ENCODE peak calls at places on chromosomes 7 and 10, in seven cellular contexts. B is progenitor cell of endocrine pancreas, I is SK-N-SH, J is NB4, Z is cardiac muscle cell, W is adrenal gland, R is fibroblast of the aortic adventitia. C is an unnamed sample.

GRCh38 chr7:68461430-68461829 is 1136.8 kb upstream of the AUTS2 start:
- DNase-seq in B (no peak), I (no peak), J (no peak), Z (peak), W (no peak), R (peak), C (no peak)

GRCh38 chr7:6271694-6272371 is 591 bp downstream of the CYTH3 start:
- DNase-seq in B (peak), I (no peak), J (peak), Z (no peak), W (peak), R (no peak), C (peak)

GRCh38 chr7:26368542-26368941 is 76.9 kb downstream of the SNX10 start:
- DNase-seq in B (no peak), I (no peak), J (no peak), Z (no peak), W (no peak), R (peak), C (no peak)

GRCh38 chr7:20114463-20114862 is 102.7 kb downstream of the MACC1 start:
- DNase-seq in B (no peak), I (no peak), J (peak), Z (peak), W (peak), R (no peak), C (no peak)

GRCh38 chr7:155296788-155297516 is 726 bp upstream of the INSIG1 start:
- DNase-seq in B (no peak), I (no peak), J (peak), Z (peak), W (peak), R (peak), C (peak)

GRCh38 chr7:28685291-28685659 is 272.9 kb downstream of the TRIL start:
- DNase-seq in B (no peak), I (peak), J (peak), Z (no peak), W (peak), R (no peak), C (no peak)

GRCh38 chr10:74485283-74485682 is 334.3 kb downstream of the ADK start:
- DNase-seq in B (no peak), I (no peak), J (no peak), Z (no peak), W (no peak), R (no peak), C (no peak)

GRCh38 chr7:152588350-152588749 is 87.6 kb downstream of the XRCC2 start:
- DNase-seq in B (no peak), I (no peak), J (no peak), Z (peak), W (no peak), R (peak), C (no peak)

GRCh38 chr10:85238676-85239075 is 910.3 kb downstream of the CCSER2 start:
- DNase-seq in B (no peak), I (no peak), J (no peak), Z (no peak), W (no peak), R (no peak), C (no peak)

GRCh38 chr7:129494041-129494440 is 8.3 kb upstream of the SMKR1 start:
- DNase-seq in B (no peak), I (no peak), J (no peak), Z (peak), W (no peak), R (peak), C (no peak)

GRCh38 chr7:97845622-97846203 is 26.5 kb downstream of the ASNS start:
- DNase-seq in B (no peak), I (peak), J (peak), Z (peak), W (no peak), R (peak), C (no peak)

GRCh38 chr7:2807846-2808772 is 36.0 kb downstream of the GNA12 start:
- DNase-seq in B (no peak), I (no peak), J (no peak), Z (no peak), W (no peak), R (no peak), C (no peak)

GRCh38 chr10:88927291-88927690 is 25.3 kb downstream of the ACTA2 start:
- DNase-seq in B (no peak), I (no peak), J (no peak), Z (no peak), W (no peak), R (no peak), C (no peak)

GRCh38 chr10:13716161-13717071 is 129.7 kb downstream of the PRPF18 start:
- DNase-seq in B (no peak), I (peak), J (no peak), Z (peak), W (no peak), R (peak), C (peak)

GRCh38 chr7:44127161-44127560 is 3.8 kb upstream of the POLD2 start:
- DNase-seq in B (no peak), I (no peak), J (no peak), Z (no peak), W (no peak), R (no peak), C (no peak)

GRCh38 chr7:128268233-128268632 is 27.2 kb downstream of the LEP start:
- DNase-seq in B (no peak), I (no peak), J (no peak), Z (no peak), W (no peak), R (no peak), C (no peak)

GRCh38 chr7:128266891-128267839 is 26.1 kb downstream of the LEP start:
- DNase-seq in B (no peak), I (peak), J (no peak), Z (peak), W (peak), R (peak), C (peak)

GRCh38 chr7:128274246-128274889 is 33.3 kb downstream of the LEP start:
- DNase-seq in B (no peak), I (no peak), J (no peak), Z (no peak), W (no peak), R (no peak), C (no peak)

GRCh38 chr7:128271471-128272454 is 30.7 kb downstream of the LEP start:
- DNase-seq in B (no peak), I (no peak), J (no peak), Z (peak), W (no peak), R (no peak), C (no peak)

DNA sequence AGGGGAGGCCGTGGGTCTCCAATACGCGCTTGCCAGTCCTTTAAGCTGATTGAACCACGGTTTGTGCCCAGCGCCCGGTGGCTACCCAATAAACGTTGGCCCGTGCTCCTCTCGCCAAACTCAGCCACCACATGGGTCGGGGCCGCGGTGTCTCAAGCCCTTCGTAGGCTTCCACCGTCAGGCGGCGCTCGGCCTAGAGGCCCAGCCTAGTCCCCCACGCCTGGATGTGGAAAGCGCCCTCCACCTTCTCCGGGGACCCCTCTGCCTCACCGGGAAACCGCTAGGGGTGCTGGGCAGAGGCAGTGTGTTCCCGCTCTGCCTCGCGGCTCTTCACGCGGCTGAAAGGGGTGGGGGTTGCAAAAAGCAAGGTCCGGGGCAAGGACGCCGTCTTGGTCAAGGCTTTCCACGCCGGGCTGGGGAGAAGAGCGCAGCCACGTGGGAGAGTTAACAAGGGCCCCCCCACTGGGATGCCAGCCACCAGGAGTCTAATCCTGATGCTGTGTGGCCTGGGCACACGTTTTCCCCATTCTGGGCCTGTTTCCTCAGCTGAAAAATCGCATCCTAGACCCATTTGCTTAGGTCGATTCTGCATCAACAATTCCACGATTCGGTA is 29.8 kb downstream of the LEP start:
- DNase-seq in B (no peak), I (no peak), J (no peak), Z (peak), W (no peak), R (no peak), C (no peak)
- TF ChIP-seq CTCF in B (no peak), I (no peak), J (no peak), Z (peak), W (no peak), R (peak), C (no peak)

GRCh38 chr10:396535-397220 is 261.4 kb downstream of the ZMYND11 start:
- DNase-seq in B (no peak), I (no peak), J (no peak), Z (peak), W (no peak), R (peak), C (no peak)
- TF ChIP-seq CTCF in B (no peak), I (no peak), J (no peak), Z (no peak), W (no peak), R (no peak), C (no peak)

GRCh38 chr7:24824896-24825295 is 67.6 kb upstream of the GSDME start:
- DNase-seq in B (no peak), I (no peak), J (no peak), Z (no peak), W (no peak), R (no peak), C (no peak)

GRCh38 chr7:24819916-24820689 is 62.8 kb upstream of the GSDME start:
- DNase-seq in B (peak), I (peak), J (peak), Z (peak), W (peak), R (peak), C (peak)

GRCh38 chr7:24820730-24821044 is 63.4 kb upstream of the GSDME start:
- DNase-seq in B (no peak), I (no peak), J (peak), Z (peak), W (no peak), R (no peak), C (no peak)

GRCh38 chr7:24824400-24824799 is 67.1 kb upstream of the GSDME start:
- DNase-seq in B (no peak), I (no peak), J (no peak), Z (no peak), W (no peak), R (no peak), C (no peak)

DNA sequence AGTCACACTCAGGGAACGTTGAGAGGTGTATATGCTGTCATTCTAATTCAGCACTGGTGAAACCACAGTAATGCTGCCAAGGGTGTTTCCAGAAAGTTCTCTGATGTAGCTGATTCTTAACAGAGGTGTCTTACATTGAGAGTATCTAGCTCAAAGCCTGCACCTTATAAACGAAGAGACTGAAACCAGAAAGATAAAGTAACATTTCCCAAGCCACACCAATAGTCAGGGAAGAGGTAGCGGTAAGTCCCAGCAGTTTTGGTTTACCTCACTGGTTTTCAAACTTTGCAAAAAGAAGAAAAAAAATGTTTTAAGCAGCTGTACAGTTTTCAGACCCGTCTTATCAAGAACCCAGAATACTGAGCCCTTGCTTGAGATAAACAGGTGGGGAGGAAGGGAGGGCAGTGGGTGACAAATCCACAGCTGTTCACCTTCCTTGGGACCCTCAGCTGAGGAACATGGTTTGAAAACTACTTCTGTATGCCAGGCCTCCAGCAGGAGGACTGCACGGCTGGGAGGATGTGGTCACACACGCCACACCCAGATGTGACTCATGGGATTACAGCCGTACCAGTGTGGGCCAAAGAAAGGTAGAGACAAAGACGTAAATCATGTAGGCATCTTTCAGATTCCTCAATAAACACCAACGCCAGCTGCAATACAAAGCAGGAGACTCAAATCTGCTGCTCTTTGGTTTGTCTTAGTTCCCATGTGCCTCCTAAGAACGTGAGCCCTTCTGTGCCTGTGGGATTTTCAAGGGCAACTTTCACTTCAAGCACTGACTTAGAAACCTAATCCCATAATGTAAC is 64.0 kb upstream of the GSDME start:
- DNase-seq in B (no peak), I (no peak), J (peak), Z (peak), W (peak), R (peak), C (no peak)
- TF ChIP-seq CTCF in B (no peak), I (peak), J (peak), Z (peak), W (peak), R (peak), C (no peak)

DNA sequence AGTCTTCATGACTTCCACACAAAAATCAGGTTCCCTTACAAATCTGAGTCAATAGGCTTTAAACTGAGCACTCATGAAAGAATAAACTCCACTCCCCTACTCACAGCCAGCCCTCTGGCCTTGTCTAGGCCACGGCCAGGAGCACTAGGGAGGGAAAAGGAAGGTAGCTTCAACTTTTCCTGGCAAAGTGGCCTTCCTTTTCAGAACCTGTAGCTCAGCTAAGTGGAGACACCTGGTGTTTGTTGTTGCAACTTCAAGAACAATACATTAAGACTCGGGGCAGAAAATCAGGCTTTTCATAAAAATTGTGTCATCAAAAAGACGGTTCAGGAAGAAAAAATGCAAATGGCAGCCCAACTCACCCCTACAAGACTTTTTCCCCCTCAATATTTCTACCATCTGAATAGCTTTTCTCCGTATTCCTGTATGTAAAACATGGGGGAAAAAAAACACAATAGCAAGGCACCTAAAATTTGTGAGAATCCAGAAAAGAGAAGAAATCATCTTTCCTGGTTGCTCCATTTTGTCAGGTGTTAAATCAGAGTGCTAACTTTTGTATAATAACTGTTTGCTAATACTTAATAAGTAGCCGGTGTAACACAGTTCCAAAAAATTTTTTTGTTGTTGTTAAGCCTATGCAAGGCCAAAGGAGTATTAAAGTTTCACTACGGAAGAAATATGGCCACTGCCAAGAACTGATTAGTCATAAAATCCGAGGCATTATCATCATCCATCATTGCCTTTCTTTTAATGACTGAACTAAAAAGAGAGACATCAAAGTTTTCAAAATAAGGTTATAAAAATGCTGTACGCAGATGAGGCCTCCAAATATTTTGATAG is 66.2 kb upstream of the ARID5B start:
- DNase-seq in B (no peak), I (peak), J (peak), Z (peak), W (peak), R (peak), C (no peak)
- TF ChIP-seq CTCF in B (peak), I (peak), J (peak), Z (peak), W (peak), R (peak), C (no peak)